ENCODE peak calls at places on chromosomes 5 and 9, in nine cellular contexts. S is posterior cingulate gyrus; T is nucleus accumbens; J is GM06990; Y is HT1080; X is activated T-helper 1 cell treated with anti-CD3 and anti-CD28 coated beads, Interleukin-12 subunit alpha, Interleukin-12 subunit beta, Interleukin-2, Interleukin-4 antibody, amounts not matched to agents 30 ng/mL and 10 ng/mL and 1 ng/mL, durations not matched to agents 14 hours and 24 hours and 36 hours; L is EH; H is kidney tubule cell; U is colonic mucosa. I is an unnamed sample.

GRCh38 chr9:2216591-2216990 is 201.4 kb downstream of the SMARCA2 start:
- DNase-seq in H (peak; percentile 75), L (peak; percentile 47), Y (peak; percentile 63), S (no peak), T (no peak), U (no peak), J (no peak), X (no peak), I (no peak)

GRCh38 chr9:87255437-87256155 is 242.1 kb upstream of the DAPK1 start:
- DNase-seq in S (no peak), U (no peak), J (no peak), T (no peak), H (no peak), X (no peak), Y (no peak), L (peak; percentile 45), I (no peak)

GRCh38 chr5:137370096-137370495 is 129.0 kb downstream of the SPOCK1 start:
- DNase-seq in Y (no peak), S (no peak), J (no peak), U (no peak), T (no peak), H (peak; percentile 62), L (no peak), X (no peak), I (no peak)

GRCh38 chr5:173055722-173055982 is 500 bp upstream of the CREBRF start:
- DNase-seq in S (no peak), X (no peak), Y (no peak), H (no peak), J (no peak), U (peak; percentile 23), L (no peak), T (no peak), I (no peak)

GRCh38 chr9:124881138-124881743 is 19.3 kb downstream of the ARPC5L start:
- DNase-seq in U (no peak), Y (no peak), H (no peak), S (no peak), L (no peak), J (no peak), X (no peak), T (no peak), I (no peak)

GRCh38 chr9:134944351-134944802 is 26.7 kb upstream of the FCN1 start:
- DNase-seq in Y (no peak), S (no peak), H (no peak), T (no peak), J (no peak), X (no peak), L (no peak), U (no peak), I (peak; percentile 41)

GRCh38 chr5:108472237-108472636 is 90.3 kb upstream of the FBXL17 start:
- DNase-seq in Y (peak; percentile 21), X (no peak), J (no peak), S (no peak), L (peak; percentile 31), T (no peak), H (peak; percentile 16), U (no peak), I (no peak)

GRCh38 chr5:37811866-37812265 is 28.0 kb downstream of the GDNF start:
- DNase-seq in T (no peak), U (no peak), X (no peak), Y (no peak), S (no peak), L (no peak), H (no peak), J (no peak), I (no peak)

GRCh38 chr9:13151489-13151888 is 128.0 kb downstream of the MPDZ start:
- DNase-seq in L (no peak), S (no peak), X (no peak), U (no peak), J (no peak), T (no peak), H (no peak), Y (no peak), I (no peak)

GRCh38 chr5:138111937-138112336 is 27.3 kb downstream of the NME5 start:
- DNase-seq in Y (peak; percentile 47), H (peak; percentile 55), L (peak; percentile 70), X (no peak), J (no peak), U (no peak), T (no peak), S (no peak), I (no peak)

GRCh38 chr5:146667633-146668032 is 151.6 kb upstream of the GPR151 start:
- DNase-seq in U (no peak), T (peak; percentile 15), Y (peak; percentile 34), J (no peak), X (no peak), H (peak; percentile 62), L (peak; percentile 22), S (no peak), I (no peak)

GRCh38 chr5:173567548-173567947 is 48.9 kb downstream of the BOD1 start:
- DNase-seq in Y (peak; percentile 56), L (peak; percentile 89), X (no peak), T (no peak), J (no peak), U (no peak), H (peak; percentile 48), S (no peak), I (no peak)

GRCh38 chr9:35277649-35278359 is 116.0 kb downstream of the UNC13B start:
- DNase-seq in Y (peak; percentile 72), U (no peak), H (peak; percentile 22), L (peak; percentile 78), X (no peak), J (no peak), S (no peak), T (no peak), I (no peak)

GRCh38 chr5:166582416-166582815 is 1709.0 kb upstream of the WWC1 start:
- DNase-seq in J (no peak), H (no peak), X (no peak), Y (no peak), L (no peak), U (no peak), S (no peak), T (no peak), I (no peak)

GRCh38 chr9:83701769-83702168 is 6.0 kb downstream of the UBQLN1 start:
- DNase-seq in T (no peak), L (peak; percentile 92), S (no peak), H (peak; percentile 76), Y (peak; percentile 47), U (no peak), J (no peak), X (no peak), I (no peak)

GRCh38 chr5:151239237-151239861 is 13.6 kb upstream of the GM2A start:
- DNase-seq in T (peak; percentile 22), S (peak; percentile 67), H (peak; percentile 65), L (peak; percentile 73), Y (peak; percentile 69), U (peak; percentile 53), X (no peak), J (peak; percentile 60), I (peak; percentile 85)

GRCh38 chr5:24598926-24599325 is 45.9 kb downstream of the CDH10 start:
- DNase-seq in X (no peak), U (no peak), H (no peak), L (no peak), S (no peak), T (no peak), Y (no peak), J (no peak), I (no peak)

GRCh38 chr5:56200856-56201638 is 32.1 kb downstream of the ANKRD55 start:
- DNase-seq in U (peak; percentile 57), T (peak; percentile 3), X (peak; percentile 48), J (peak; percentile 22), L (peak; percentile 80), S (peak; percentile 17), Y (peak; percentile 68), H (peak; percentile 83), I (peak; percentile 24)